ENCODE peak calls at places on chromosomes 2 and 18, in six cellular contexts. X is GM12878, P is K562, W is GM12892, A is H1, J is HepG2. R is an unnamed sample.

GRCh38 chr2:118834901-118835738 is 12.3 kb downstream of the EN1 start:
- DNase-seq in A (no peak), P (no peak), X (no peak), W (no peak), J (no peak), R (no peak)

GRCh38 chr2:241081643-241082337 is 20.3 kb downstream of the MTERF4 start:
- DNase-seq in X (no peak), A (no peak), J (no peak), W (no peak), P (no peak), R (no peak)

GRCh38 chr2:64404002-64404731 is 49.8 kb upstream of the LGALSL start:
- DNase-seq in W (no peak), J (peak; percentile 77), A (peak; percentile 54), X (no peak), P (no peak), R (no peak)

GRCh38 chr18:44325903-44326650 is 354.6 kb upstream of the SETBP1 start:
- DNase-seq in A (peak; percentile 21), X (no peak), P (peak; percentile 1), J (no peak), W (no peak), R (no peak)

GRCh38 chr18:79406708-79407107 is 11.0 kb downstream of the NFATC1 start:
- DNase-seq in P (no peak), W (no peak), J (no peak), X (no peak), A (no peak), R (no peak)

GRCh38 chr18:63405986-63406385 is 16.3 kb downstream of the VPS4B start:
- DNase-seq in A (no peak), J (no peak), W (no peak), P (no peak), X (no peak), R (no peak)

GRCh38 chr2:241803387-241804325 is 5.3 kb upstream of the NEU4 start:
- DNase-seq in J (no peak), W (peak; percentile 58), A (no peak), P (no peak), X (no peak), R (peak; percentile 76)

GRCh38 chr2:153474407-153474806 is 4.2 kb downstream of the RPRM start:
- DNase-seq in A (no peak), X (no peak), J (no peak), W (no peak), P (no peak), R (no peak)

GRCh38 chr2:200702646-200703118 is 109.0 kb upstream of the BZW1 start:
- DNase-seq in X (no peak), J (peak; percentile 80), W (no peak), A (no peak), P (no peak), R (no peak)

GRCh38 chr2:208265371-208265806 is 666 bp upstream of the PIKFYVE start:
- DNase-seq in W (peak; percentile 37), A (no peak), J (peak; percentile 30), X (no peak), P (peak; percentile 52), R (peak; percentile 30)

GRCh38 chr18:21599585-21600525 is 649 bp downstream of the ESCO1 start:
- DNase-seq in P (peak; percentile 40), W (peak; percentile 58), X (no peak), J (peak; percentile 62), A (no peak), R (peak; percentile 61)

GRCh38 chr18:36829362-36830140 is 624 bp downstream of the KIAA1328 start:
- DNase-seq in J (peak; percentile 25), W (no peak), X (no peak), P (peak; percentile 44), A (no peak), R (no peak)

GRCh38 chr18:812673-813404 is 797 bp upstream of the YES1 start:
- DNase-seq in X (peak; percentile 39), J (peak; percentile 37), A (no peak), P (peak; percentile 91), W (no peak), R (no peak)

GRCh38 chr2:237096911-237097310 is 11.2 kb downstream of the COPS8 start:
- DNase-seq in X (no peak), P (no peak), A (no peak), J (no peak), W (no peak), R (no peak)

GRCh38 chr18:64380117-64380516 is 231.2 kb upstream of the LINC00305 start:
- DNase-seq in P (no peak), W (no peak), X (no peak), A (no peak), J (no peak), R (no peak)

GRCh38 chr2:104429978-104430740 is 423.8 kb upstream of the POU3F3 start:
- DNase-seq in P (no peak), A (no peak), W (no peak), X (no peak), J (no peak), R (no peak)

GRCh38 chr18:67951166-67951565 is 434.6 kb upstream of the DSEL start:
- DNase-seq in W (no peak), P (no peak), A (no peak), J (no peak), X (no peak), R (no peak)

GRCh38 chr18:50089702-50090101 is 105.2 kb downstream of the MYO5B start:
- DNase-seq in W (no peak), P (no peak), X (no peak), J (no peak), A (no peak), R (no peak)

GRCh38 chr2:150688016-150688415 is 200.5 kb upstream of the RND3 start:
- DNase-seq in A (no peak), J (no peak), W (no peak), P (no peak), X (no peak), R (no peak)

GRCh38 chr2:230809677-230810251 is 55.0 kb upstream of the ITM2C start:
- DNase-seq in J (no peak), P (no peak), W (no peak), X (no peak), A (no peak), R (no peak)

GRCh38 chr2:141557329-141558098 is 573.3 kb downstream of the LRP1B start:
- DNase-seq in P (no peak), A (no peak), W (no peak), X (no peak), J (no peak), R (no peak)

GRCh38 chr18:3468066-3468705 is 18.2 kb downstream of the TGIF1 start:
- DNase-seq in J (no peak), P (no peak), W (no peak), A (no peak), X (no peak), R (no peak)

GRCh38 chr2:101759162-101759561 is 61.7 kb downstream of the MAP4K4 start:
- DNase-seq in A (no peak), J (no peak), W (no peak), P (peak; percentile 27), X (no peak), R (no peak)

GRCh38 chr2:191942114-191943103 is 95.5 kb upstream of the CAVIN2 start:
- DNase-seq in J (no peak), P (no peak), X (no peak), A (no peak), W (no peak), R (no peak)

GRCh38 chr2:215749092-215749957 is 264.0 kb downstream of the MREG start:
- DNase-seq in X (no peak), P (no peak), J (peak; percentile 91), A (no peak), W (no peak), R (no peak)

GRCh38 chr2:241309684-241310117 is 5.8 kb downstream of the HDLBP start:
- DNase-seq in P (no peak), X (peak; percentile 74), W (peak; percentile 33), A (no peak), J (no peak), R (no peak)

GRCh38 chr2:98160574-98160973 is 73.6 kb downstream of the VWA3B start:
- DNase-seq in W (no peak), P (no peak), A (no peak), J (no peak), X (no peak), R (no peak)

GRCh38 chr2:128535928-128536327 is 217.3 kb upstream of the HS6ST1 start:
- DNase-seq in J (peak; percentile 23), X (no peak), A (no peak), P (no peak), W (no peak), R (no peak)

GRCh38 chr2:204187513-204188088 is 251.0 kb downstream of the ICOS start:
- DNase-seq in W (no peak), X (no peak), J (peak; percentile 13), A (no peak), P (no peak), R (no peak)

GRCh38 chr2:20624156-20624883 is 26.6 kb downstream of the HS1BP3 start:
- DNase-seq in A (no peak), J (no peak), P (no peak), X (no peak), W (no peak), R (no peak)

GRCh38 chr2:53028259-53028658 is 739.3 kb upstream of the CHAC2 start:
- DNase-seq in J (no peak), W (no peak), X (no peak), A (no peak), P (no peak), R (no peak)

GRCh38 chr2:119574108-119574815 is 30.0 kb downstream of the CFAP221 start:
- DNase-seq in X (peak; percentile 21), A (no peak), P (no peak), J (no peak), W (no peak), R (no peak)

GRCh38 chr2:106115250-106115649 is 78.9 kb downstream of the UXS1 start:
- DNase-seq in X (no peak), J (peak; percentile 84), W (no peak), A (no peak), P (peak; percentile 89), R (no peak)

GRCh38 chr2:109205447-109205846 is 76.4 kb downstream of the SH3RF3 start:
- DNase-seq in X (no peak), W (no peak), A (no peak), P (no peak), J (no peak), R (no peak)

GRCh38 chr2:193315428-193316091 is 1120.8 kb upstream of the TMEFF2 start:
- DNase-seq in A (no peak), X (no peak), P (no peak), W (no peak), J (no peak), R (no peak)

GRCh38 chr2:188292446-188293239 is 969 bp downstream of the GULP1 start:
- DNase-seq in W (no peak), P (peak; percentile 82), J (no peak), A (no peak), X (no peak), R (no peak)
- TF ChIP-seq POLR2A in W (no peak), P (peak; percentile 48), J (no peak), A (peak; percentile 86), X (no peak), R (no peak)

GRCh38 chr2:217798743-217799552 is 203.8 kb downstream of the TNS1 start:
- DNase-seq in J (no peak), X (no peak), A (no peak), P (no peak), W (peak; percentile 4), R (peak; percentile 59)
- TF ChIP-seq TAF1 in J (no peak), X (no peak), A (no peak), P (no peak), W (no peak), R (no peak)

GRCh38 chr2:196230051-196230450 is 58.7 kb upstream of the STK17B start:
- DNase-seq in P (no peak), A (no peak), X (no peak), W (no peak), J (no peak), R (no peak)
- TF ChIP-seq POLR2A in P (no peak), A (no peak), X (no peak), W (no peak), J (no peak), R (no peak)

GRCh38 chr2:44952143-44952805 is 10.8 kb downstream of the SIX3 start:
- DNase-seq in W (peak; percentile 77), J (peak; percentile 58), X (no peak), A (no peak), P (peak; percentile 60), R (peak; percentile 82)
- TF ChIP-seq TAF1 in W (no peak), J (no peak), X (no peak), A (no peak), P (no peak), R (no peak)